ENCODE peak calls at places on chromosomes 7 and 10, in nine cellular contexts. One of them, this sample, is unnamed.

GRCh38 chr7:46173526-46174191 is 252.6 kb upstream of the IGFBP3 start:
- DNase-seq in GM03348: peak
- DNase-seq in left ventricle myocardium inferior: peak
- DNase-seq in SHP77: no peak
- DNase-seq in HFFc6: no peak
- DNase-seq in activated T-helper 9 cell treated with anti-CD3 and anti-CD28 coated beads, Interleukin-2, amount 50 U/mL, for 16 hours: no peak
- DNase-seq in NCI-H1092 treated with DMSO at 0.1 percent for 48 hours: no peak
- DNase-seq in progenitor cell of endocrine pancreas: no peak
- DNase-seq in NCI-H1436: no peak
- DNase-seq in this sample: no peak

GRCh38 chr7:92765725-92766124 is 70.6 kb downstream of the CDK6 start:
- DNase-seq in GM03348: peak
- DNase-seq in left ventricle myocardium inferior: no peak
- DNase-seq in SHP77: no peak
- DNase-seq in HFFc6: peak
- DNase-seq in activated T-helper 9 cell treated with anti-CD3 and anti-CD28 coated beads, Interleukin-2, amount 50 U/mL, for 16 hours: no peak
- DNase-seq in NCI-H1092 treated with DMSO at 0.1 percent for 48 hours: no peak
- DNase-seq in progenitor cell of endocrine pancreas: no peak
- DNase-seq in NCI-H1436: no peak
- DNase-seq in this sample: no peak

GRCh38 chr7:153832160-153832559 is 220.0 kb upstream of the DPP6 start:
- DNase-seq in GM03348: no peak
- DNase-seq in left ventricle myocardium inferior: no peak
- DNase-seq in SHP77: peak
- DNase-seq in HFFc6: no peak
- DNase-seq in activated T-helper 9 cell treated with anti-CD3 and anti-CD28 coated beads, Interleukin-2, amount 50 U/mL, for 16 hours: no peak
- DNase-seq in NCI-H1092 treated with DMSO at 0.1 percent for 48 hours: no peak
- DNase-seq in progenitor cell of endocrine pancreas: no peak
- DNase-seq in NCI-H1436: no peak
- DNase-seq in this sample: no peak

GRCh38 chr10:113058175-113058961 is 108.3 kb downstream of the TCF7L2 start:
- DNase-seq in GM03348: peak
- DNase-seq in left ventricle myocardium inferior: no peak
- DNase-seq in SHP77: no peak
- DNase-seq in HFFc6: peak
- DNase-seq in activated T-helper 9 cell treated with anti-CD3 and anti-CD28 coated beads, Interleukin-2, amount 50 U/mL, for 16 hours: no peak
- DNase-seq in NCI-H1092 treated with DMSO at 0.1 percent for 48 hours: peak
- DNase-seq in progenitor cell of endocrine pancreas: no peak
- DNase-seq in NCI-H1436: peak
- DNase-seq in this sample: no peak

GRCh38 chr7:134154581-134155130 is 27.5 kb downstream of the LRGUK start:
- DNase-seq in GM03348: peak
- DNase-seq in left ventricle myocardium inferior: no peak
- DNase-seq in SHP77: no peak
- DNase-seq in HFFc6: peak
- DNase-seq in activated T-helper 9 cell treated with anti-CD3 and anti-CD28 coated beads, Interleukin-2, amount 50 U/mL, for 16 hours: no peak
- DNase-seq in NCI-H1092 treated with DMSO at 0.1 percent for 48 hours: no peak
- DNase-seq in progenitor cell of endocrine pancreas: no peak
- DNase-seq in NCI-H1436: no peak
- DNase-seq in this sample: no peak

GRCh38 chr10:90227259-90227658 is 525.9 kb downstream of the KIF20B start:
- DNase-seq in GM03348: no peak
- DNase-seq in left ventricle myocardium inferior: no peak
- DNase-seq in SHP77: no peak
- DNase-seq in HFFc6: no peak
- DNase-seq in activated T-helper 9 cell treated with anti-CD3 and anti-CD28 coated beads, Interleukin-2, amount 50 U/mL, for 16 hours: no peak
- DNase-seq in NCI-H1092 treated with DMSO at 0.1 percent for 48 hours: no peak
- DNase-seq in progenitor cell of endocrine pancreas: no peak
- DNase-seq in NCI-H1436: no peak
- DNase-seq in this sample: no peak

GRCh38 chr7:94632338-94633024 is 23.5 kb downstream of the SGCE start:
- DNase-seq in GM03348: peak
- DNase-seq in left ventricle myocardium inferior: no peak
- DNase-seq in SHP77: no peak
- DNase-seq in HFFc6: peak
- DNase-seq in activated T-helper 9 cell treated with anti-CD3 and anti-CD28 coated beads, Interleukin-2, amount 50 U/mL, for 16 hours: no peak
- DNase-seq in NCI-H1092 treated with DMSO at 0.1 percent for 48 hours: peak
- DNase-seq in progenitor cell of endocrine pancreas: no peak
- DNase-seq in NCI-H1436: peak
- DNase-seq in this sample: no peak

GRCh38 chr7:50372921-50373320 is 68.4 kb downstream of the IKZF1 start:
- DNase-seq in GM03348: no peak
- DNase-seq in left ventricle myocardium inferior: no peak
- DNase-seq in SHP77: no peak
- DNase-seq in HFFc6: no peak
- DNase-seq in activated T-helper 9 cell treated with anti-CD3 and anti-CD28 coated beads, Interleukin-2, amount 50 U/mL, for 16 hours: no peak
- DNase-seq in NCI-H1092 treated with DMSO at 0.1 percent for 48 hours: no peak
- DNase-seq in progenitor cell of endocrine pancreas: no peak
- DNase-seq in NCI-H1436: no peak
- DNase-seq in this sample: no peak

GRCh38 chr10:133178357-133179127 is 18.5 kb downstream of the KNDC1 start:
- DNase-seq in GM03348: no peak
- DNase-seq in left ventricle myocardium inferior: peak
- DNase-seq in SHP77: no peak
- DNase-seq in HFFc6: no peak
- DNase-seq in activated T-helper 9 cell treated with anti-CD3 and anti-CD28 coated beads, Interleukin-2, amount 50 U/mL, for 16 hours: no peak
- DNase-seq in NCI-H1092 treated with DMSO at 0.1 percent for 48 hours: no peak
- DNase-seq in progenitor cell of endocrine pancreas: no peak
- DNase-seq in NCI-H1436: no peak
- DNase-seq in this sample: no peak

GRCh38 chr7:68707146-68707545 is 891.1 kb upstream of the AUTS2 start:
- DNase-seq in GM03348: no peak
- DNase-seq in left ventricle myocardium inferior: no peak
- DNase-seq in SHP77: no peak
- DNase-seq in HFFc6: no peak
- DNase-seq in activated T-helper 9 cell treated with anti-CD3 and anti-CD28 coated beads, Interleukin-2, amount 50 U/mL, for 16 hours: no peak
- DNase-seq in NCI-H1092 treated with DMSO at 0.1 percent for 48 hours: peak
- DNase-seq in progenitor cell of endocrine pancreas: no peak
- DNase-seq in NCI-H1436: no peak
- DNase-seq in this sample: no peak

GRCh38 chr10:125165584-125166340 is 5.4 kb upstream of the CTBP2 start:
- DNase-seq in GM03348: no peak
- DNase-seq in left ventricle myocardium inferior: no peak
- DNase-seq in SHP77: no peak
- DNase-seq in HFFc6: no peak
- DNase-seq in activated T-helper 9 cell treated with anti-CD3 and anti-CD28 coated beads, Interleukin-2, amount 50 U/mL, for 16 hours: no peak
- DNase-seq in NCI-H1092 treated with DMSO at 0.1 percent for 48 hours: no peak
- DNase-seq in progenitor cell of endocrine pancreas: no peak
- DNase-seq in NCI-H1436: no peak
- DNase-seq in this sample: no peak

GRCh38 chr7:35545831-35546230 is 149.1 kb downstream of the HERPUD2 start:
- DNase-seq in GM03348: no peak
- DNase-seq in left ventricle myocardium inferior: no peak
- DNase-seq in SHP77: no peak
- DNase-seq in HFFc6: no peak
- DNase-seq in activated T-helper 9 cell treated with anti-CD3 and anti-CD28 coated beads, Interleukin-2, amount 50 U/mL, for 16 hours: no peak
- DNase-seq in NCI-H1092 treated with DMSO at 0.1 percent for 48 hours: no peak
- DNase-seq in progenitor cell of endocrine pancreas: no peak
- DNase-seq in NCI-H1436: no peak
- DNase-seq in this sample: no peak

GRCh38 chr7:98990356-98990755 is 112.0 kb downstream of the TRRAP start:
- DNase-seq in GM03348: no peak
- DNase-seq in left ventricle myocardium inferior: no peak
- DNase-seq in SHP77: no peak
- DNase-seq in HFFc6: no peak
- DNase-seq in activated T-helper 9 cell treated with anti-CD3 and anti-CD28 coated beads, Interleukin-2, amount 50 U/mL, for 16 hours: no peak
- DNase-seq in NCI-H1092 treated with DMSO at 0.1 percent for 48 hours: no peak
- DNase-seq in progenitor cell of endocrine pancreas: no peak
- DNase-seq in NCI-H1436: no peak
- DNase-seq in this sample: no peak

GRCh38 chr10:31142026-31142425 is 110.4 kb upstream of the ZNF438 start:
- DNase-seq in GM03348: peak
- DNase-seq in left ventricle myocardium inferior: no peak
- DNase-seq in SHP77: no peak
- DNase-seq in HFFc6: peak
- DNase-seq in activated T-helper 9 cell treated with anti-CD3 and anti-CD28 coated beads, Interleukin-2, amount 50 U/mL, for 16 hours: no peak
- DNase-seq in NCI-H1092 treated with DMSO at 0.1 percent for 48 hours: no peak
- DNase-seq in progenitor cell of endocrine pancreas: no peak
- DNase-seq in NCI-H1436: no peak
- DNase-seq in this sample: no peak

This sample was measured in T-helper 17 cell.